ENCODE peak calls at places on chromosome 9, in four cellular contexts. I, F, V and Z are unnamed samples.
A peak's percentile ranks its signal among the peaks of the same experiment; 100 is the strongest.

GRCh38 chr9:112820886-112821285 is 69.8 kb downstream of the SLC46A2 start:
- DNase-seq in I (no peak), F (no peak), V (peak; percentile 78), Z (no peak)

GRCh38 chr9:113454914-113455761 is 8.4 kb upstream of the RGS3 start:
- DNase-seq in I (peak; percentile 48), F (no peak), V (peak; percentile 93), Z (no peak)

GRCh38 chr9:125759812-125760134 is 12.6 kb downstream of the PBX3 start:
- DNase-seq in I (no peak), F (no peak), V (no peak), Z (no peak)

GRCh38 chr9:23962101-23962500 is 136.1 kb upstream of the ELAVL2 start:
- DNase-seq in I (no peak), F (no peak), V (no peak), Z (no peak)

GRCh38 chr9:90969021-90969675 is 167.5 kb downstream of the SYK start:
- DNase-seq in I (no peak), F (no peak), V (no peak), Z (no peak)

GRCh38 chr9:31615964-31616363 is 768.5 kb upstream of the ACO1 start:
- DNase-seq in I (no peak), F (no peak), V (no peak), Z (no peak)

GRCh38 chr9:131099088-131099611 is 2.8 kb downstream of the AIF1L start:
- DNase-seq in I (no peak), F (no peak), V (no peak), Z (no peak)

GRCh38 chr9:12874395-12874794 is 99.6 kb downstream of the LURAP1L start:
- DNase-seq in I (no peak), F (no peak), V (no peak), Z (no peak)

GRCh38 chr9:114824130-114824529 is 18.3 kb upstream of the TNFSF15 start:
- DNase-seq in I (no peak), F (no peak), V (peak; percentile 82), Z (no peak)

GRCh38 chr9:33676746-33677505 is 118.4 kb upstream of the PRSS3 start:
- DNase-seq in I (peak; percentile 14), F (peak; percentile 74), V (peak; percentile 13), Z (peak; percentile 18)

GRCh38 chr9:112858625-112859147 is 32.0 kb downstream of the SLC46A2 start:
- DNase-seq in I (no peak), F (no peak), V (peak; percentile 16), Z (no peak)

GRCh38 chr9:34984049-34984448 is 5.5 kb upstream of the DNAJB5 start:
- DNase-seq in I (no peak), F (no peak), V (peak; percentile 48), Z (no peak)

GRCh38 chr9:27248702-27249101 is 48.2 kb downstream of the EQTN start:
- DNase-seq in I (no peak), F (no peak), V (peak; percentile 8), Z (no peak)

GRCh38 chr9:37996050-37996811 is 72.8 kb downstream of the SHB start:
- DNase-seq in I (no peak), F (no peak), V (no peak), Z (no peak)

GRCh38 chr9:17928768-17929167 is 349.9 kb downstream of the SH3GL2 start:
- DNase-seq in I (no peak), F (no peak), V (no peak), Z (no peak)

GRCh38 chr9:7103382-7104170 is 345.8 kb downstream of the KDM4C start:
- DNase-seq in I (no peak), F (no peak), V (peak; percentile 8), Z (no peak)

DNA sequence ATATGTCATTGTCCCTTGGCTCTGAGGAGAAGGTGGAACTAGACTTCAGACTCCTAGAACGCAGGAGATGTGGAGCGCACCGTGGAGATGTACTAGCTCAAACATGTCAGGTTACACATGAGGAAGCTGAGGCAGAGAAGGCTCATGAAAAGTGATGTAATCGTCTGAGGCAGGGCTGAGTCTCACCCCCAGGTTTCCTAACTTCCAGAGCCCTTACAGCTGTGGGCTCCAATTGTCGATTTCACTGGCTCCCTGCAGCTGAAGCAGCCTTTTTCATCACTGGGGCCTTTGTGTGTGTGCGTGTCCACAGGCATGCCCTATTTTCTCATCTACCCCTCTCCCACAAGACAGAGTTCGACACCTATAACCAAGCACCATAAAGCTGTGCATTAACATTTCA is 370.6 kb downstream of the NTRK2 start:
- DNase-seq in I (no peak), F (no peak), V (no peak), Z (no peak)
- TF ChIP-seq CTCF in I (no peak), F (no peak), V (no peak), Z (no peak)

GRCh38 chr9:72809586-72809985 is 143.3 kb downstream of the ALDH1A1 start:
- DNase-seq in I (no peak), F (no peak), V (no peak), Z (no peak)
- H3K36me3 ChIP-seq in I (no peaks in the 10 kb centered on the region), F (no peaks in the 10 kb centered on the region), V (no peaks in the 10 kb centered on the region), Z (no peaks in the 10 kb centered on the region)

GRCh38 chr9:882416-882931 is 41.0 kb downstream of the DMRT1 start:
- DNase-seq in I (no peak), F (no peak), V (no peak), Z (no peak)
- TF ChIP-seq CTCF in I (no peak), F (peak; percentile 46), V (no peak), Z (no peak)

DNA sequence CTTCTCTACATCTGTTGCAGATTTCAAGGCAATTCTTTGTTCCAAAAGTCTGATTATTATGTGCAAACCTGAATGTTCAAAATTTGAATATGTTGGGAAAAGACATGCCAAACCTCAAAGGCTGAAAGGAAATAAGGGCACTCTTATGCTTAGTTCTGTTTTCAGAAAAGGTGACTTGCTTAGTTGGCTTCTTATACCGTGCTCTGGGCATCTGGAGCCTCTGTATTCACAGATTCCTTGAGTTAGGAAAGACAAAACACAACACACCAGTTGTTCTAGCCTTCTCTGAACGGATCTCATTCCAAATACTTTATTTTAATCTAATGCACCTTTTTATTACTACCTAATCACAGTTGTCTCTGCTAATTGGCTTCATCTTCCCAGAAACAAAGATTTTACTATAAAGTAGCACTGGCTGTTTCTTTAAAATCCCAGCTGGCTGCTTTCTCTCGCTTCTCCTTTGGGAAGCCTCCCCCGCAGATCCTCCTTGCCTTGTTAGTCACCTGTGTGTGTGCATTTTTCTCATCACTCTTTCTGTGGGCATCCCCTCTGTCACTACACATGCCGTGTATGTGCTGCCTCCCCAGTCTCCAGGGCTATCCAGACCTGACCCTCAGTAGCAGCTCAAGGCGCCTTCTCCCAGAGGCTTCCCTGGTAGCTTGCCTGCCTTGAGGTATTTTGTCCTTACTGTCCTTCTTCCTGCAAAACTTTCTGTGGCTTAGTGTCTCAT is 138.3 kb downstream of the TLE4 start:
- DNase-seq in I (no peak), F (no peak), V (no peak), Z (no peak)
- H3K36me3 ChIP-seq in I (peaks cover 56% of the 10 kb centered on the region), F (peaks cover 12% of the 10 kb centered on the region), V (peaks cover 38% of the 10 kb centered on the region), Z (peaks cover 4% of the 10 kb centered on the region)